ENCODE peak calls at places on chromosomes 13 and 19, in ten cellular contexts. H, I, P, D, V, Q, F, G, L and O are unnamed samples.

GRCh38 chr13:40664100-40665060 is 2.1 kb downstream of the FOXO1 start:
- DNase-seq in H (peak), I (peak), D (peak), Q (peak), G (peak), V (peak), P (peak), F (peak), L (peak), O (peak)

GRCh38 chr19:10784257-10784656 is 51.8 kb downstream of the TMED1 start:
- DNase-seq in I (no peak), P (no peak), Q (peak), H (no peak), V (no peak), L (no peak), D (no peak), G (no peak), F (peak), O (no peak)

GRCh38 chr13:93336733-93337132 is 110.1 kb downstream of the GPC6 start:
- DNase-seq in H (no peak), D (no peak), Q (no peak), P (no peak), L (no peak), F (no peak), I (no peak), G (no peak), V (no peak), O (no peak)

GRCh38 chr19:5782945-5783919 is 1.3 kb downstream of the PRR22 start:
- DNase-seq in F (no peak), Q (no peak), G (no peak), H (no peak), V (no peak), P (no peak), L (no peak), I (no peak), D (no peak), O (no peak)

GRCh38 chr13:73215807-73216206 is 157.0 kb downstream of the KLF5 start:
- DNase-seq in V (no peak), P (peak), H (no peak), G (no peak), D (no peak), Q (no peak), F (no peak), I (no peak), L (no peak), O (no peak)

GRCh38 chr13:113448885-113449692 is 4.2 kb downstream of the ADPRHL1 start:
- DNase-seq in L (peak), V (peak), Q (peak), H (peak), I (no peak), D (peak), F (peak), G (no peak), P (peak), O (no peak)

GRCh38 chr13:113152894-113153809 is 5.3 kb upstream of the PROZ start:
- DNase-seq in G (peak), V (peak), Q (peak), H (peak), P (peak), F (peak), I (no peak), L (peak), D (no peak), O (peak)

GRCh38 chr19:50658438-50659317 is 9.4 kb downstream of the C19orf81 start:
- DNase-seq in F (peak), L (peak), Q (peak), P (peak), G (peak), I (peak), H (peak), D (peak), V (peak), O (peak)

GRCh38 chr13:32175307-32175706 is 139.9 kb downstream of the ZAR1L start:
- DNase-seq in G (peak), I (peak), P (no peak), D (no peak), H (no peak), Q (no peak), F (no peak), V (no peak), L (no peak), O (no peak)

GRCh38 chr19:3716147-3716668 is 8.0 kb downstream of the TJP3 start:
- DNase-seq in F (no peak), P (no peak), V (no peak), Q (no peak), I (no peak), D (no peak), G (no peak), H (no peak), L (no peak), O (no peak)

GRCh38 chr19:55418185-55418584 is 10.6 kb upstream of the UBE2S start:
- DNase-seq in V (no peak), Q (no peak), I (peak), P (peak), H (peak), L (no peak), D (peak), G (peak), F (peak), O (peak)

GRCh38 chr13:48586591-48587103 is 53.8 kb upstream of the RCBTB2 start:
- DNase-seq in Q (no peak), F (peak), V (no peak), D (no peak), G (no peak), H (no peak), P (peak), L (peak), I (peak), O (no peak)

GRCh38 chr19:50242586-50242985 is 39.2 kb downstream of the MYH14 start:
- DNase-seq in L (no peak), I (no peak), D (no peak), H (no peak), Q (no peak), P (no peak), V (no peak), G (no peak), F (no peak), O (no peak)

GRCh38 chr19:18629166-18630088 is 7.4 kb upstream of the KLHL26 start:
- DNase-seq in V (no peak), Q (no peak), G (no peak), L (no peak), I (no peak), D (no peak), H (no peak), F (no peak), P (no peak), O (no peak)

GRCh38 chr13:51122868-51123267 is 11.8 kb upstream of the C13orf42 start:
- DNase-seq in F (no peak), I (no peak), H (no peak), G (no peak), D (no peak), Q (no peak), L (no peak), V (no peak), P (no peak), O (no peak)

GRCh38 chr19:10742494-10742893 is 24.6 kb downstream of the DNM2 start:
- DNase-seq in G (no peak), V (no peak), H (no peak), Q (no peak), L (no peak), P (no peak), D (no peak), I (no peak), F (no peak), O (no peak)

GRCh38 chr13:75250526-75251183 is 231.3 kb downstream of the TBC1D4 start:
- DNase-seq in I (no peak), Q (no peak), D (peak), F (peak), H (no peak), G (no peak), P (no peak), L (no peak), V (no peak), O (no peak)

GRCh38 chr13:111397202-111397880 is 76.9 kb downstream of the TEX29 start:
- DNase-seq in F (no peak), I (no peak), G (no peak), P (no peak), L (no peak), Q (no peak), D (no peak), H (no peak), V (no peak), O (no peak)

GRCh38 chr13:77429320-77430142 is 102.6 kb upstream of the MYCBP2 start:
- DNase-seq in H (no peak), I (no peak), P (no peak), L (no peak), V (no peak), F (no peak), Q (no peak), D (peak), G (no peak), O (no peak)

GRCh38 chr13:113211774-113212173 is 2.4 kb downstream of the CUL4A start:
- DNase-seq in Q (no peak), D (no peak), H (no peak), V (no peak), I (peak), L (no peak), P (no peak), G (no peak), F (no peak), O (no peak)

GRCh38 chr13:77477299-77477848 is 58.1 kb upstream of the SCEL start:
- DNase-seq in L (no peak), I (no peak), V (no peak), P (no peak), Q (no peak), F (no peak), D (no peak), G (no peak), H (no peak), O (no peak)

GRCh38 chr19:2578911-2579677 is 103.2 kb downstream of the GADD45B start:
- DNase-seq in D (peak), F (peak), P (peak), H (peak), V (peak), L (peak), Q (peak), G (peak), I (peak), O (peak)

GRCh38 chr13:35699181-35699580 is 222.7 kb upstream of the MAB21L1 start:
- DNase-seq in D (no peak), H (no peak), I (no peak), F (no peak), V (no peak), L (no peak), G (no peak), P (no peak), Q (no peak), O (no peak)

GRCh38 chr19:611506-611869 is 21.8 kb downstream of the HCN2 start:
- DNase-seq in G (no peak), D (peak), V (no peak), I (no peak), Q (no peak), P (no peak), H (peak), L (no peak), F (no peak), O (no peak)

GRCh38 chr13:32535140-32535539 is 3.5 kb downstream of the N4BP2L2 start:
- DNase-seq in V (no peak), L (no peak), H (no peak), P (no peak), I (no peak), F (no peak), D (no peak), G (no peak), Q (no peak), O (no peak)

GRCh38 chr13:29038700-29039099 is 218.6 kb downstream of the MTUS2 start:
- DNase-seq in D (no peak), L (no peak), F (no peak), I (no peak), H (no peak), Q (no peak), P (no peak), G (no peak), V (no peak), O (no peak)

GRCh38 chr13:93230466-93230865 is 3.9 kb downstream of the GPC6 start:
- DNase-seq in G (no peak), L (no peak), H (no peak), V (no peak), D (peak), F (no peak), P (no peak), I (no peak), Q (no peak), O (no peak)

GRCh38 chr13:41788552-41788951 is 172.4 kb downstream of the VWA8 start:
- DNase-seq in G (peak), D (peak), H (no peak), F (no peak), P (no peak), V (no peak), L (no peak), I (no peak), Q (no peak), O (no peak)

GRCh38 chr19:16380314-16380695 is 55.7 kb downstream of the KLF2 start:
- DNase-seq in V (no peak), P (no peak), Q (peak), H (no peak), D (no peak), G (no peak), F (no peak), I (no peak), L (peak), O (no peak)

GRCh38 chr13:60329221-60329983 is 67.6 kb upstream of the TDRD3 start:
- DNase-seq in F (no peak), D (peak), I (peak), P (no peak), L (no peak), G (peak), Q (peak), V (peak), H (no peak), O (peak)

GRCh38 chr19:13284929-13285928 is 135.0 kb downstream of the IER2 start:
- DNase-seq in G (no peak), P (no peak), H (no peak), D (no peak), F (no peak), I (no peak), Q (no peak), L (no peak), V (no peak), O (no peak)

GRCh38 chr13:87887459-87888123 is 216.4 kb downstream of the SLITRK5 start:
- DNase-seq in G (no peak), I (no peak), F (no peak), V (no peak), P (no peak), L (no peak), H (no peak), Q (no peak), D (no peak), O (no peak)
- TF ChIP-seq CTCF in G (no peak), I (no peak), F (no peak), V (no peak), P (no peak), L (no peak), H (no peak), Q (no peak), D (no peak), O (no peak)

GRCh38 chr13:110353339-110353977 is 46.4 kb downstream of the COL4A2 start:
- DNase-seq in L (no peak), V (no peak), Q (peak), H (no peak), G (no peak), I (no peak), P (no peak), F (no peak), D (no peak), O (no peak)

GRCh38 chr13:110354209-110354627 is 47.1 kb downstream of the COL4A2 start:
- DNase-seq in H (no peak), F (no peak), P (no peak), I (no peak), V (no peak), L (no peak), Q (no peak), G (no peak), D (no peak), O (no peak)

GRCh38 chr13:110351636-110352420 is 44.7 kb downstream of the COL4A2 start:
- DNase-seq in H (no peak), F (no peak), P (no peak), D (peak), L (no peak), G (no peak), Q (no peak), I (no peak), V (no peak), O (no peak)

GRCh38 chr13:110354715-110355473 is 47.8 kb downstream of the COL4A2 start:
- DNase-seq in P (no peak), F (no peak), V (no peak), G (no peak), Q (no peak), D (no peak), L (no peak), I (no peak), H (no peak), O (no peak)

DNA sequence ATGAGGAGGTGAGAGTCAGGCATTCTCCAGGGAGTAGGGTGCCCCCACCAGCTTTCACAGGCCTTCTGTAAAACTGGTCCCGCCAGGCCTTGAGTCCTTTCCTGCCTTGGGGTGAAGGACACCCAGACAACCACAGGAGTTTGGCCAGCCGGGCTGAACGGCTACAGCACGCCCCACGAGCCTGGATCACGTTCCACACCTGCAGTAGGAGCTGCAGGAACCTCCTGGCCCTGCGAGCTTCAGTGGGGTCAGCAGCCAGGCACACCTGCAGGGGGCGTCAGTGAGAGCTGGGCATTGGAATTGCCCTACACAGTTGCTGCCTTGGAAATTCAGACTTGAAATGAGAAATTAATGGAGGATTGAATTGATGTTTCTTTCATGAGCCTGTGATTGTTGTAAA is 45.7 kb downstream of the COL4A2 start:
- DNase-seq in L (no peak), H (no peak), I (peak), V (no peak), D (no peak), Q (no peak), P (no peak), F (no peak), G (no peak), O (no peak)
- TF ChIP-seq CTCF in L (no peak), H (no peak), I (peak), V (no peak), D (no peak), Q (no peak), P (no peak), F (peak), G (peak), O (peak)

GRCh38 chr13:49985129-49985528 is 11.7 kb upstream of the TRIM13 start:
- DNase-seq in F (no peak), Q (no peak), D (no peak), P (no peak), L (no peak), H (no peak), G (no peak), V (no peak), I (no peak), O (no peak)

GRCh38 chr13:49986471-49986870 is 10.4 kb upstream of the TRIM13 start:
- DNase-seq in G (no peak), L (no peak), H (no peak), D (no peak), F (no peak), P (no peak), Q (no peak), V (no peak), I (no peak), O (no peak)
- TF ChIP-seq CTCF in G (no peak), L (no peak), H (no peak), D (no peak), F (no peak), P (no peak), Q (no peak), V (no peak), I (no peak), O (no peak)

GRCh38 chr13:98083507-98083906 is 59.4 kb upstream of the FARP1 start:
- DNase-seq in H (no peak), L (no peak), V (no peak), D (peak), F (no peak), Q (no peak), P (no peak), I (no peak), G (no peak), O (no peak)
- TF ChIP-seq CTCF in H (no peak), L (no peak), V (no peak), D (no peak), F (no peak), Q (no peak), P (no peak), I (no peak), G (peak), O (no peak)

GRCh38 chr19:45705115-45705514 is 12.6 kb downstream of the QPCTL start:
- DNase-seq in G (no peak), H (no peak), D (no peak), V (no peak), Q (no peak), P (no peak), L (no peak), I (no peak), F (no peak), O (no peak)
- TF ChIP-seq CTCF in G (no peak), H (no peak), D (no peak), V (no peak), Q (no peak), P (no peak), L (no peak), I (no peak), F (no peak), O (no peak)

DNA sequence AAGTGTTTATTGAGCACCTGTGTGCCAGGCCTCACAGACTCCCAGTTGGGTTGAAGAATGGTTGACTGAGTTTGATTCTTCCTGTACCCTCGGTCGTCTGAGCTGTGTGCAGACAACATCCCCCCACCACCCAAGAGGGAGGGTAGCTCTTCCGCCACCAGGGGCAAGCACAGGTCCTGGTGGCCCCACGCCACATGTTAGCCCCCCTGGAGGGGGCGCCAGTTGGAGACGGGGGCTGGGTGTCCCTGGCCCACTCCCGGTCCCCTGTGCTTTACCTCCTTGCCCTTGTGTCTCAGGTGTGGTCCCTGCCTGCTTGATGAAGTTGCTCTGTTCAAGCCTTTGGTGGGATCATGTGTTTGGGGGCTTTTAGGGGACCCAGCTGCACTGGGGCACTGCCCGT is 27.2 kb downstream of the COLGALT1 start:
- DNase-seq in Q (no peak), F (no peak), L (no peak), I (no peak), H (no peak), G (no peak), V (no peak), D (no peak), P (no peak), O (no peak)
- TF ChIP-seq CTCF in Q (no peak), F (no peak), L (no peak), I (no peak), H (no peak), G (no peak), V (no peak), D (no peak), P (no peak), O (no peak)

GRCh38 chr13:106535552-106536243 is at the start of gene EFNB2:
- DNase-seq in I (peak), P (peak), L (peak), F (peak), Q (peak), D (peak), V (peak), G (peak), H (peak), O (peak)
- TF ChIP-seq CTCF in I (no peak), P (no peak), L (no peak), F (no peak), Q (no peak), D (peak), V (no peak), G (no peak), H (no peak), O (no peak)